ENCODE peak calls at places on chromosome 3, in four cellular contexts. S is left lung, M is choroid plexus epithelial cell, X is NCI-H2029 treated with DMSO at 0.1 percent for 48 hours. L is an unnamed sample.

GRCh38 chr3:49745986-49746385 is 22.2 kb upstream of the GMPPB start:
- DNase-seq in M (peak; percentile 52), S (no peak), X (no peak), L (no peak)

GRCh38 chr3:137116619-137117018 is 158.8 kb downstream of the IL20RB start:
- DNase-seq in X (no peak), S (no peak), M (peak; percentile 2), L (no peak)

GRCh38 chr3:16897254-16897926 is 12.6 kb downstream of the PLCL2 start:
- DNase-seq in S (no peak), X (peak; percentile 57), M (peak; percentile 38), L (no peak)

GRCh38 chr3:141012571-141012970 is 38.6 kb upstream of the SPSB4 start:
- DNase-seq in M (no peak), S (no peak), X (no peak), L (no peak)

GRCh38 chr3:128823638-128824037 is 55.8 kb upstream of the ACAD9 start:
- DNase-seq in M (no peak), X (no peak), S (no peak), L (no peak)

GRCh38 chr3:59456852-59457485 is 407.1 kb upstream of the CFAP20DC start:
- DNase-seq in S (no peak), M (no peak), X (no peak), L (no peak)

GRCh38 chr3:71117572-71118247 is 465.8 kb downstream of the FOXP1 start:
- DNase-seq in S (no peak), M (no peak), X (no peak), L (no peak)

GRCh38 chr3:30435950-30436349 is 170.5 kb upstream of the TGFBR2 start:
- DNase-seq in X (no peak), M (no peak), S (no peak), L (no peak)

GRCh38 chr3:179196098-179196497 is 47.9 kb downstream of the PIK3CA start:
- DNase-seq in X (no peak), S (no peak), M (peak; percentile 93), L (no peak)

GRCh38 chr3:144458283-144458682 is 486.7 kb downstream of the DIPK2A start:
- DNase-seq in X (no peak), M (no peak), S (no peak), L (no peak)

GRCh38 chr3:182410051-182410450 is 383.3 kb upstream of the ATP11B start:
- DNase-seq in X (no peak), M (no peak), S (no peak), L (no peak)

GRCh38 chr3:106119691-106120090 is 250.9 kb upstream of the CBLB start:
- DNase-seq in M (peak; percentile 70), S (no peak), X (no peak), L (no peak)

GRCh38 chr3:38136272-38136806 is 588 bp downstream of the ACAA1 start:
- DNase-seq in X (no peak), S (peak; percentile 53), M (peak; percentile 27), L (no peak)

GRCh38 chr3:56321892-56322291 is 146.4 kb downstream of the ERC2 start:
- DNase-seq in X (no peak), M (no peak), S (no peak), L (no peak)

L was measured in CD14-positive monocyte.